ENCODE peak calls at places on chromosomes 16 and 17, in seven cellular contexts. W, V, A, M, B, S and Y are unnamed samples.

GRCh38 chr16:10232757-10233156 is 50.5 kb upstream of the GRIN2A start:
- DNase-seq in M (no peak), W (no peak), V (no peak), B (no peak), S (no peak), A (no peak), Y (no peak)

GRCh38 chr17:78935419-78936323 is 10.5 kb upstream of the TIMP2 start:
- DNase-seq in A (peak; percentile 55), V (no peak), W (no peak), M (peak; percentile 99), B (no peak), S (peak; percentile 99), Y (peak; percentile 98)

GRCh38 chr17:17141860-17142552 is 64.1 kb downstream of the PLD6 start:
- DNase-seq in A (no peak), S (peak; percentile 81), M (peak; percentile 65), B (peak; percentile 18), V (no peak), W (peak; percentile 45), Y (peak; percentile 67)

GRCh38 chr16:89330177-89330856 is 112.8 kb downstream of the ZNF778 start:
- DNase-seq in S (peak; percentile 73), V (peak; percentile 24), B (peak; percentile 79), W (no peak), A (no peak), M (peak; percentile 55), Y (peak; percentile 34)

GRCh38 chr16:25692307-25692706 is 548 bp downstream of the HS3ST4 start:
- DNase-seq in W (no peak), V (no peak), S (no peak), A (no peak), B (no peak), M (no peak), Y (no peak)

GRCh38 chr17:29709861-29710849 is 87.4 kb upstream of the CORO6 start:
- DNase-seq in M (peak; percentile 59), A (no peak), S (peak; percentile 74), B (no peak), W (no peak), V (no peak), Y (peak; percentile 52)

GRCh38 chr17:46139365-46140210 is 53.6 kb downstream of the KANSL1 start:
- DNase-seq in S (no peak), A (no peak), M (no peak), V (no peak), B (no peak), W (no peak), Y (no peak)

GRCh38 chr16:19698480-19699465 is 19.3 kb downstream of the KNOP1 start:
- DNase-seq in A (no peak), B (no peak), W (no peak), M (peak; percentile 68), S (peak; percentile 62), V (no peak), Y (peak; percentile 41)

GRCh38 chr16:11603331-11603750 is 16.6 kb upstream of the LITAF start:
- DNase-seq in A (no peak), W (no peak), S (peak; percentile 18), M (no peak), V (peak; percentile 28), B (no peak), Y (peak; percentile 67)

GRCh38 chr17:63634816-63635215 is 12.6 kb downstream of the MAP3K3 start:
- DNase-seq in B (no peak), W (no peak), A (no peak), M (no peak), S (no peak), V (no peak), Y (no peak)

GRCh38 chr16:58269526-58269925 is 25.3 kb downstream of the PRSS54 start:
- DNase-seq in V (no peak), S (peak; percentile 7), W (no peak), A (no peak), M (peak; percentile 1), B (no peak), Y (no peak)

GRCh38 chr17:27326051-27326450 is 32.1 kb downstream of the WSB1 start:
- DNase-seq in A (no peak), V (no peak), B (no peak), W (no peak), S (no peak), M (no peak), Y (no peak)

GRCh38 chr17:56602292-56603130 is 9.0 kb downstream of the NOG start:
- DNase-seq in V (no peak), M (no peak), B (no peak), W (peak; percentile 44), A (no peak), S (no peak), Y (no peak)

GRCh38 chr17:29070308-29070707 is 27.4 kb downstream of the PIPOX start:
- DNase-seq in S (no peak), W (no peak), V (no peak), A (no peak), B (no peak), M (no peak), Y (no peak)

GRCh38 chr17:27970587-27970986 is 71.9 kb upstream of the NLK start:
- DNase-seq in A (no peak), M (no peak), W (no peak), V (no peak), B (no peak), S (no peak), Y (no peak)

GRCh38 chr16:70804153-70804728 is 3.3 kb upstream of the VAC14 start:
- DNase-seq in W (no peak), V (no peak), M (peak; percentile 98), S (peak; percentile 98), B (peak; percentile 91), A (no peak), Y (peak; percentile 94)

GRCh38 chr16:12119562-12119961 is 143.0 kb downstream of the SNX29 start:
- DNase-seq in A (no peak), M (no peak), B (peak; percentile 62), V (no peak), W (no peak), S (no peak), Y (no peak)

GRCh38 chr17:40622509-40622928 is 25.1 kb downstream of the SMARCE1 start:
- DNase-seq in B (no peak), W (no peak), S (no peak), V (no peak), A (no peak), M (no peak), Y (no peak)

GRCh38 chr16:78462261-78463208 is 363.1 kb downstream of the WWOX start:
- DNase-seq in S (no peak), W (no peak), A (peak; percentile 38), V (peak; percentile 31), B (no peak), M (no peak), Y (no peak)

GRCh38 chr17:1606352-1606985 is 22.2 kb downstream of the SLC43A2 start:
- DNase-seq in S (no peak), A (no peak), W (no peak), V (no peak), M (no peak), B (no peak), Y (no peak)

GRCh38 chr17:40027614-40028012 is 12.4 kb downstream of the CSF3 start:
- DNase-seq in M (no peak), S (no peak), V (peak; percentile 27), W (no peak), B (no peak), A (no peak), Y (no peak)

GRCh38 chr16:81137012-81137335 is 40.8 kb upstream of the GCSH start:
- DNase-seq in S (peak; percentile 58), A (no peak), V (no peak), W (no peak), B (no peak), M (peak; percentile 25), Y (peak; percentile 15)

GRCh38 chr16:14187517-14188338 is 116.6 kb downstream of the MRTFB start:
- DNase-seq in V (no peak), W (no peak), B (no peak), A (no peak), M (no peak), S (no peak), Y (no peak)

GRCh38 chr17:78889525-78889924 is 13.5 kb downstream of the CEP295NL start:
- DNase-seq in M (no peak), V (no peak), W (no peak), B (no peak), S (no peak), A (no peak), Y (no peak)

GRCh38 chr17:77424585-77425344 is 284.0 kb downstream of the SEC14L1 start:
- DNase-seq in W (no peak), S (peak; percentile 99), B (no peak), M (peak; percentile 98), V (peak; percentile 83), A (peak; percentile 78), Y (peak; percentile 99)

GRCh38 chr17:55674107-55674506 is 48.6 kb downstream of the TMEM100 start:
- DNase-seq in M (peak; percentile 86), B (peak; percentile 4), V (no peak), A (no peak), S (peak; percentile 39), W (no peak), Y (peak; percentile 9)

GRCh38 chr16:3065069-3065741 is at the start of gene IL32:
- DNase-seq in M (peak; percentile 54), V (peak; percentile 84), A (peak; percentile 92), S (peak; percentile 86), W (peak; percentile 59), B (peak; percentile 84), Y (peak; percentile 91)

GRCh38 chr17:43627657-43628650 is 33.8 kb downstream of the MEOX1 start:
- DNase-seq in W (no peak), S (peak; percentile 17), M (no peak), V (no peak), A (no peak), B (no peak), Y (no peak)
- TF ChIP-seq CTCF in W (no peak), S (peak; percentile 5), M (no peak), V (no peak), A (no peak), B (no peak), Y (no peak)

GRCh38 chr16:48901712-48902374 is 291.9 kb upstream of the N4BP1 start:
- DNase-seq in W (no peak), M (peak; percentile 3), B (no peak), A (no peak), V (no peak), S (no peak), Y (no peak)
- TF ChIP-seq CTCF in W (no peak), M (peak; percentile 3), B (no peak), A (no peak), V (no peak), S (no peak), Y (no peak)

DNA sequence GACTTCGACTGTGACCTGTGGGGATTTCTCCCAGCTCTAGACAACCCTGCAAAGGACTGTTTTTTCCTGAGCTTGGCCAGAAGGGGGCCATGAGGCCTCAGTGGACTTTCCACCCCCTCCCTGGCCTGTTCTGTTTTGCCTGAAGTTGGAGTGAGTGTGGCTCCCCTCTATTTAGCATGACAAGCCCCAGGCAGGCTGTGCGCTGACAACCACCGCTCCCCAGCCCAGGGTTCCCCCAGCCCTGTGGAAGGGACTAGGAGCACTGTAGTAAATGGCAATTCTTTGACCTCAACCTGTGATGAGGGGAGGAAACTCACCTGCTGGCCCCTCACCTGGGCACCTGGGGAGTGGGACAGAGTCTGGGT is 19.3 kb downstream of the NGFR start:
- DNase-seq in W (no peak), V (no peak), S (peak; percentile 52), A (no peak), M (peak; percentile 45), B (no peak), Y (peak; percentile 39)
- TF ChIP-seq CTCF in W (no peak), V (no peak), S (peak; percentile 61), A (no peak), M (peak; percentile 42), B (peak; percentile 14), Y (peak; percentile 39)

DNA sequence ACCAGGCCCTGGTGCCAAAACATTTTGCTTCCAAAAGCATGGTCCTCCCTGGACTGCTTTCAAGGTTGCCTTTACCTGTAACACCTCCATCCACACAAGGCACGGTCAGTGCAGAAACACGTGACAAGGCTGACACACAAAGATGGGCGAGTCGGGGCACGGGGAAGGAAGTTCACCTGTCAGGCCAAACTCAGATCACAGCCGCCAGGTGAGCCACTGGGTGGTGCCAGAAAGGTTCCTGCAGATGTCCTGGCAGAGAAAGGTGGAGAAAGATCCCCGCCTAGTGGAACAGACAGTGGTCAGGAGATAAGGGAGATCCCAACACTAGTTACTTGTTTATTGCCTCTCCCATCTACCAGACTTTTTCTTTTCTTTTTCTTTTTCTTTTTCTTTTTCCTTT is 155.3 kb downstream of the AIPL1 start:
- DNase-seq in W (no peak), V (peak; percentile 70), B (peak; percentile 88), A (peak; percentile 60), M (no peak), S (no peak), Y (no peak)
- TF ChIP-seq CTCF in W (no peak), V (no peak), B (peak; percentile 89), A (peak; percentile 21), M (no peak), S (no peak), Y (no peak)